ENCODE peak calls at places on chromosome 5, in eight cellular contexts. T is GM23248, K is heart right ventricle, C is brain microvascular endothelial cell, W is thoracic aorta, X is transverse colon, U is mesenchymal stem cell, N is prostate gland. Y is an unnamed sample.

GRCh38 chr5:78108564-78108963 is 185.9 kb downstream of the AP3B1 start:
- DNase-seq in T (no peak), K (no peak), C (no peak), W (no peak), X (no peak), U (no peak), N (no peak), Y (no peak)

GRCh38 chr5:157581870-157582269 is 6.3 kb upstream of the ADAM19 start:
- DNase-seq in T (no peak), K (no peak), C (no peak), W (no peak), X (no peak), U (no peak), N (no peak), Y (no peak)

GRCh38 chr5:114361724-114362196 is at the start of gene KCNN2:
- DNase-seq in T (peak), K (peak), C (peak), W (no peak), X (peak), U (peak), N (peak), Y (peak)

GRCh38 chr5:172078726-172079345 is 72.4 kb upstream of the FBXW11 start:
- DNase-seq in T (no peak), K (no peak), C (no peak), W (no peak), X (no peak), U (no peak), N (no peak), Y (no peak)

GRCh38 chr5:147140558-147140957 is 94.3 kb upstream of the STK32A start:
- DNase-seq in T (no peak), K (no peak), C (no peak), W (no peak), X (no peak), U (no peak), N (no peak), Y (no peak)

GRCh38 chr5:116750626-116751188 is 176.1 kb upstream of the SEMA6A start:
- DNase-seq in T (no peak), K (no peak), C (no peak), W (no peak), X (no peak), U (no peak), N (no peak), Y (no peak)

GRCh38 chr5:10556331-10556807 is 7.5 kb upstream of the ANKRD33B start:
- DNase-seq in T (peak), K (no peak), C (peak), W (no peak), X (no peak), U (peak), N (no peak), Y (peak)

GRCh38 chr5:120361941-120362340 is 102.2 kb upstream of the PRR16 start:
- DNase-seq in T (no peak), K (no peak), C (no peak), W (no peak), X (no peak), U (no peak), N (no peak), Y (no peak)

GRCh38 chr5:77167695-77168111 is 42.8 kb upstream of the PDE8B start:
- DNase-seq in T (peak), K (no peak), C (peak), W (no peak), X (no peak), U (peak), N (no peak), Y (peak)

GRCh38 chr5:43432486-43433365 is 20.5 kb upstream of the CCL28 start:
- DNase-seq in T (peak), K (peak), C (peak), W (no peak), X (peak), U (peak), N (peak), Y (peak)

GRCh38 chr5:3075309-3075708 is 323.8 kb upstream of the IRX2 start:
- DNase-seq in T (no peak), K (no peak), C (no peak), W (no peak), X (no peak), U (no peak), N (no peak), Y (no peak)
- H3K27ac ChIP-seq in T (no peak), K (no peak), C (no peak), W (no peak), X (no peak), U (no peak), N (no peak), Y (no peak)

GRCh38 chr5:51396797-51397196 is 13.5 kb downstream of the ISL1 start:
- DNase-seq in T (no peak), K (no peak), C (no peak), W (no peak), X (no peak), U (peak), N (no peak), Y (no peak)
- H3K4me3 ChIP-seq in T (no peak), K (no peak), C (no peak), W (no peak), X (no peak), U (no peak), N (no peak), Y (no peak)

DNA sequence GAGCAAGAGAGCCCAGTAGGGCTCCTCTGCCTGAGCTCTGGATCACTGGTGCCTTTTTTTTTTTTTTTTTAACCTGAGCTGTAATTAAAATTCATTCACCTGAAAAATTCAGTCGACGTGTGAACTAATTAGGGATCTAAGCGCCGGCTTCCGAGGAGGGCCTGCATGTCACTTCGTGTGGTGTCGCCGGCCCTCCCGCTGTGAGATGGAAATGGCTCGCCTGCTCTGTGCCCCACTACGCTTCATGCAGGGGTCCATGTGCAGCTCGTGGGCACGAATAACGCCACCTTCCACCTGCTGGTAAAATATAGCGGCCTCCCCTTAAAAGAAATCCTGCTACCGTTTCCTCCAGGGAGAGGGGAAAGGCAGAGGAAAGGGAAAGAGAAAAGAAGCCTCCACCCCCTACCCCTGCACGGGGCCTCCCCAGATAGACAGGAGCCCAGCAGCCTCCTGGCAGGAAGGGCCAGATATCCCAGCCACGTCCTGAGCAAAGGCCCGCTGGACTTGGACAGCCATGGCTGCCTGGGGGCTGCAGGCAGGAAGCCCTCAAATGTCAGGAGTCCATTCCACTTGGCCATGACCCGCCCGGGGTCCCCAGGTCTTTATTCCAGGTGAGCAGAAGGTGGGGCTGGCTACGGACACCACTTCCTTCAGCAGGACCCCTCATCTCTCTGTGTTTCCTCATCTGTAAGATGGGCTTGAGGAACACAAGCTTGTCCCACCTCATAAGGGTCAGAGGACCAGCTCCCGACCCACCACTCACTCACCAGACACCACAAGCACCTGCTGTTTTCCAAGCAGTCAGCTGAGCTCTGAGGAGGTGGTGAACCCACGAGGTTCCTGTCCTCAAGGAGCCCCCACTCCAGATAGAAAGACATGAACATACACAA is 38.2 kb upstream of the ZNF354A start:
- DNase-seq in T (no peak), K (no peak), C (no peak), W (no peak), X (no peak), U (no peak), N (no peak), Y (no peak)
- H3K27ac ChIP-seq in T (no peak), K (no peak), C (no peak), W (no peak), X (no peak), U (no peak), N (no peak), Y (no peak)

GRCh38 chr5:156474251-156474650 is 147.3 kb downstream of the SGCD start:
- DNase-seq in T (peak), K (peak), C (peak), W (no peak), X (no peak), U (peak), N (no peak), Y (peak)

GRCh38 chr5:156476704-156477103 is 149.7 kb downstream of the SGCD start:
- DNase-seq in T (no peak), K (no peak), C (no peak), W (no peak), X (no peak), U (peak), N (no peak), Y (no peak)

GRCh38 chr5:156477196-156477595 is 150.2 kb downstream of the SGCD start:
- DNase-seq in T (peak), K (no peak), C (peak), W (no peak), X (no peak), U (peak), N (no peak), Y (peak)

GRCh38 chr5:156475182-156475830 is 148.3 kb downstream of the SGCD start:
- DNase-seq in T (no peak), K (no peak), C (no peak), W (no peak), X (no peak), U (no peak), N (no peak), Y (no peak)

GRCh38 chr5:156475831-156476551 is 149.0 kb downstream of the SGCD start:
- DNase-seq in T (peak), K (no peak), C (peak), W (no peak), X (peak), U (peak), N (no peak), Y (peak)
- H3K4me3 ChIP-seq in T (peak), K (no peak), C (no peak), W (no peak), X (no peak), U (peak), N (no peak), Y (no peak)

DNA sequence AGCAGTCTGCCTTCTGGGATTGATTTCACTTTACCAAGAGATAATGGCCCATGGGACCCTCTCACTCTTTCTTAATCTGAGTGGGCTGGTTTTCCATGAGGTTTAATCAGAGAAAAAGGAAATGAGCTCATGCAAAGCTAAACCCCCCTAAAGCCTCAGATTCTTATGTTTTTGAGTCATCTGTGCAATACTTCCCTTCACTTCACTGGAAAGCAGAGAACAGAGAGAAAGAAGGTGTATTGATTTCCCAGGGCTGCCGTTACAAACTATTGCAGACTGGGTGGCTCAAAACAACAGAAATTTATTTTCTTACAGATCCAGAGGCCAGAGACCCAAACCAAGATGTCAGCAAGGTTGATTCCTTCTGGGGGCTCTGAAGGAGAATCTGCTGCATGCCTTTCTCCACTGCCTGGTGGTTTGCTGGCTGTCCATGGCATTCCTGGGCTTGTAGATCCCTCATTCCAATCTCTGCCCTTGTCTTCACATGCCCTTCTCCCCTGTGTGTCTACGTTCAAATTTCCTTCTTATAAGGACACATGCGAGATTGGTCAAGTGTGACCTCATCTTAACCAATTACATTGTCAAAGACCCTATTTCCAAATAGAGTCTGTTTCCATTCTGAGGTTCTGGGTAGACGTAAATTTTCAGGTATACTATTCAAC is 84.6 kb upstream of the RAI14 start:
- DNase-seq in T (peak), K (no peak), C (peak), W (no peak), X (no peak), U (peak), N (no peak), Y (peak)
- H3K27ac ChIP-seq in T (peak), K (no peak), C (peak), W (peak), X (no peak), U (peak), N (no peak), Y (peak)

GRCh38 chr5:140151719-140152609 is 23.0 kb upstream of the CYSTM1 start:
- DNase-seq in T (no peak), K (no peak), C (no peak), W (no peak), X (no peak), U (no peak), N (peak), Y (no peak)

GRCh38 chr5:140153905-140154304 is 21.1 kb upstream of the CYSTM1 start:
- DNase-seq in T (no peak), K (no peak), C (no peak), W (no peak), X (no peak), U (no peak), N (no peak), Y (no peak)

GRCh38 chr5:140153255-140153654 is 21.7 kb upstream of the CYSTM1 start:
- DNase-seq in T (no peak), K (peak), C (no peak), W (no peak), X (no peak), U (no peak), N (no peak), Y (no peak)

GRCh38 chr5:140151068-140151718 is 23.8 kb upstream of the CYSTM1 start:
- DNase-seq in T (no peak), K (no peak), C (no peak), W (no peak), X (no peak), U (no peak), N (no peak), Y (no peak)

GRCh38 chr5:140152610-140152999 is 22.4 kb upstream of the CYSTM1 start:
- DNase-seq in T (no peak), K (no peak), C (no peak), W (no peak), X (no peak), U (no peak), N (no peak), Y (no peak)
- H3K4me3 ChIP-seq in T (no peak), K (no peak), C (no peak), W (no peak), X (no peak), U (no peak), N (no peak), Y (no peak)

DNA sequence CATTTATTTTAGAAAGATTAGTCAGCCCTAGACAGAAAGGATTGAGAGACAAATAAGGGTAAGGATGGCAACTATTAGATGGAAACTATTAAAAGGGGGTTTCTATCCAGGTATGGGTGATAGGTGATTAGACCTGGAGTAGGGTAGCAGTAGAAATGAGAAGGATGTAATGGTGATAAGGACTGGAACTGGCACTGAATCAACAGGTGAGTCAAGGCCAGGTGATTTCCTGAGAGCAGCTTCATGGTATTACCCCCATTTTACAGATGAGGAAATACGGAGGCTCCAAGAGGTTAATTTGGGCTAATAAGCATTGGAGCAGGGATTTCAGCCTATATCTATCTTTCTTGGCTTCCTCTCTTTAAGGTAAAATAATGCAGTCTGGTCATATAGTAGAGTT is 55.7 kb downstream of the CAST start:
- DNase-seq in T (no peak), K (no peak), C (no peak), W (no peak), X (no peak), U (no peak), N (no peak), Y (no peak)
- H3K27ac ChIP-seq in T (no peak), K (peak), C (no peak), W (no peak), X (no peak), U (no peak), N (no peak), Y (no peak)

GRCh38 chr5:55159763-55160492 is at the start of gene GPX8:
- DNase-seq in T (peak), K (no peak), C (peak), W (no peak), X (no peak), U (peak), N (peak), Y (peak)
- H3K4me3 ChIP-seq in T (peak), K (peak), C (peak), W (peak), X (peak), U (peak), N (peak), Y (peak)

GRCh38 chr5:16160706-16161105 is 18.9 kb downstream of the MARCHF11 start:
- DNase-seq in T (peak), K (no peak), C (peak), W (no peak), X (no peak), U (peak), N (no peak), Y (no peak)
- H3K27ac ChIP-seq in T (no peak), K (no peak), C (no peak), W (no peak), X (no peak), U (no peak), N (no peak), Y (no peak)

GRCh38 chr5:139383275-139383992 is at the start of gene SLC23A1:
- DNase-seq in T (peak), K (no peak), C (no peak), W (no peak), X (peak), U (no peak), N (no peak), Y (peak)

GRCh38 chr5:139383993-139384590 is 995 bp upstream of the SLC23A1 start:
- DNase-seq in T (no peak), K (no peak), C (no peak), W (no peak), X (no peak), U (no peak), N (peak), Y (peak)

GRCh38 chr5:139386039-139386438 is 2.9 kb upstream of the SLC23A1 start:
- DNase-seq in T (no peak), K (no peak), C (no peak), W (no peak), X (no peak), U (no peak), N (no peak), Y (peak)

GRCh38 chr5:139385061-139385889 is 2.2 kb upstream of the SLC23A1 start:
- DNase-seq in T (peak), K (no peak), C (no peak), W (no peak), X (peak), U (peak), N (no peak), Y (peak)

DNA sequence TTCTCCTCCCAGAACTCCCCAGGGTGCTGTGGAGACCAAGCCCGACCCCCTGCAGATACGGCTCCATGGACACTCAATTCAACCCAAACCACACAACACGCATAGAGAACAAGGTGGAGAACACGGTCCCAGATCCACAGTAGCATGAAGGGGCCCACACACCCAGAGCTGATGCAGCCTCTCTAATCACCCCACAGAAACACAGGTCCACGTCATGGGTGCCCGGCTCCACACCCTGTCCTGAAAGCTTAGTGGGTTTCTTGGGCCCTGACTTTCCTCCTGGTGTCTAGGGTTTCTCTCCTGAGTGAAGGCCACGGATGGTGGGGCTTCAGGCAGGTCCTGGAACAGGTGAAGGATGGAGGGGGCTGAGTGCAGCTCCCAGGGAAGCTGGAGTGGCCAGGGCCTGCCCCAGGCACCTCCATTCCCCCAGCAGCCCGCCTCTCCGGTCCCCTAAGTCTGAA is 1.5 kb upstream of the SLC23A1 start:
- DNase-seq in T (no peak), K (no peak), C (no peak), W (no peak), X (no peak), U (no peak), N (no peak), Y (peak)
- H3K4me3 ChIP-seq in T (peak), K (peak), C (no peak), W (peak), X (peak), U (peak), N (peak), Y (no peak)

Y was measured in osteoblast.